ENCODE peak calls at places on chromosome 5, in five cellular contexts. One of them, this sample, is unnamed.

GRCh38 chr5:76947064-76947463 is 5.8 kb upstream of the CRHBP start:
- DNase-seq in A549: no peak
- DNase-seq in hepatocyte: no peak
- DNase-seq in right lobe of liver: no peak
- DNase-seq in cardiac muscle cell: no peak
- DNase-seq in this sample: no peak

GRCh38 chr5:36237756-36238155 is 4.0 kb downstream of the NADK2 start:
- DNase-seq in A549: no peak
- DNase-seq in hepatocyte: peak
- DNase-seq in right lobe of liver: no peak
- DNase-seq in cardiac muscle cell: no peak
- DNase-seq in this sample: no peak

GRCh38 chr5:1014781-1015221 is 6.2 kb downstream of the NKD2 start:
- DNase-seq in A549: no peak
- DNase-seq in hepatocyte: no peak
- DNase-seq in right lobe of liver: no peak
- DNase-seq in cardiac muscle cell: no peak
- DNase-seq in this sample: no peak

GRCh38 chr5:58088941-58089340 is 370.9 kb downstream of the PLK2 start:
- DNase-seq in A549: peak
- DNase-seq in hepatocyte: peak
- DNase-seq in right lobe of liver: no peak
- DNase-seq in cardiac muscle cell: no peak
- DNase-seq in this sample: no peak

GRCh38 chr5:160197341-160198147 is 31.8 kb upstream of the FABP6 start:
- DNase-seq in A549: no peak
- DNase-seq in hepatocyte: peak
- DNase-seq in right lobe of liver: no peak
- DNase-seq in cardiac muscle cell: peak
- DNase-seq in this sample: peak

GRCh38 chr5:120442694-120443093 is 21.4 kb upstream of the PRR16 start:
- DNase-seq in A549: no peak
- DNase-seq in hepatocyte: no peak
- DNase-seq in right lobe of liver: no peak
- DNase-seq in cardiac muscle cell: no peak
- DNase-seq in this sample: no peak

GRCh38 chr5:88680253-88681132 is 202.5 kb downstream of the MEF2C start:
- DNase-seq in A549: peak
- DNase-seq in hepatocyte: peak
- DNase-seq in right lobe of liver: peak
- DNase-seq in cardiac muscle cell: peak
- DNase-seq in this sample: peak

GRCh38 chr5:38347040-38347763 is 88.8 kb downstream of the EGFLAM start:
- DNase-seq in A549: peak
- DNase-seq in hepatocyte: no peak
- DNase-seq in right lobe of liver: no peak
- DNase-seq in cardiac muscle cell: no peak
- DNase-seq in this sample: no peak

GRCh38 chr5:143002459-143003327 is 232.5 kb downstream of the ARHGAP26 start:
- DNase-seq in A549: peak
- DNase-seq in hepatocyte: no peak
- DNase-seq in right lobe of liver: no peak
- DNase-seq in cardiac muscle cell: peak
- DNase-seq in this sample: peak

GRCh38 chr5:164345173-164345572 is 839.8 kb downstream of the MAT2B start:
- DNase-seq in A549: no peak
- DNase-seq in hepatocyte: no peak
- DNase-seq in right lobe of liver: peak
- DNase-seq in cardiac muscle cell: peak
- DNase-seq in this sample: no peak

GRCh38 chr5:135319928-135320606 is 79.0 kb downstream of the MACROH2A1 start:
- DNase-seq in A549: no peak
- DNase-seq in hepatocyte: no peak
- DNase-seq in right lobe of liver: no peak
- DNase-seq in cardiac muscle cell: no peak
- DNase-seq in this sample: no peak

GRCh38 chr5:39906146-39906545 is 481.4 kb upstream of the DAB2 start:
- DNase-seq in A549: no peak
- DNase-seq in hepatocyte: no peak
- DNase-seq in right lobe of liver: no peak
- DNase-seq in cardiac muscle cell: peak
- DNase-seq in this sample: no peak

GRCh38 chr5:136016945-136017530 is 11.8 kb upstream of the TGFBI start:
- DNase-seq in A549: peak
- DNase-seq in hepatocyte: no peak
- DNase-seq in right lobe of liver: no peak
- DNase-seq in cardiac muscle cell: peak
- DNase-seq in this sample: no peak

GRCh38 chr5:93039888-93040287 is 541.1 kb downstream of the NR2F1-AS1 start:
- DNase-seq in A549: no peak
- DNase-seq in hepatocyte: no peak
- DNase-seq in right lobe of liver: no peak
- DNase-seq in cardiac muscle cell: no peak
- DNase-seq in this sample: no peak

GRCh38 chr5:156093024-156093423 is 233.9 kb upstream of the SGCD start:
- DNase-seq in A549: no peak
- DNase-seq in hepatocyte: no peak
- DNase-seq in right lobe of liver: no peak
- DNase-seq in cardiac muscle cell: no peak
- DNase-seq in this sample: no peak

GRCh38 chr5:126031989-126032716 is 391.1 kb upstream of the GRAMD2B start:
- DNase-seq in A549: no peak
- DNase-seq in hepatocyte: no peak
- DNase-seq in right lobe of liver: peak
- DNase-seq in cardiac muscle cell: peak
- DNase-seq in this sample: no peak

GRCh38 chr5:177505075-177505474 is 4.6 kb downstream of the DOK3 start:
- DNase-seq in A549: no peak
- DNase-seq in hepatocyte: no peak
- DNase-seq in right lobe of liver: no peak
- DNase-seq in cardiac muscle cell: no peak
- DNase-seq in this sample: no peak

GRCh38 chr5:90657788-90658187 is 99.2 kb downstream of the ADGRV1 start:
- DNase-seq in A549: no peak
- DNase-seq in hepatocyte: no peak
- DNase-seq in right lobe of liver: no peak
- DNase-seq in cardiac muscle cell: no peak
- DNase-seq in this sample: no peak

GRCh38 chr5:57532513-57533497 is 50.2 kb upstream of the ACTBL2 start:
- DNase-seq in A549: no peak
- DNase-seq in hepatocyte: no peak
- DNase-seq in right lobe of liver: no peak
- DNase-seq in cardiac muscle cell: peak
- DNase-seq in this sample: no peak

GRCh38 chr5:144436007-144436406 is 265.3 kb downstream of the KCTD16 start:
- DNase-seq in A549: no peak
- DNase-seq in hepatocyte: no peak
- DNase-seq in right lobe of liver: no peak
- DNase-seq in cardiac muscle cell: no peak
- DNase-seq in this sample: no peak

GRCh38 chr5:32880781-32881180 is 169.7 kb downstream of the NPR3 start:
- DNase-seq in A549: no peak
- DNase-seq in hepatocyte: no peak
- DNase-seq in right lobe of liver: no peak
- DNase-seq in cardiac muscle cell: no peak
- DNase-seq in this sample: no peak

GRCh38 chr5:88262116-88262515 is 6.5 kb downstream of the TMEM161B start:
- DNase-seq in A549: no peak
- DNase-seq in hepatocyte: no peak
- DNase-seq in right lobe of liver: no peak
- DNase-seq in cardiac muscle cell: peak
- DNase-seq in this sample: no peak

GRCh38 chr5:76133967-76134366 is 50.8 kb downstream of the SV2C start:
- DNase-seq in A549: no peak
- DNase-seq in hepatocyte: no peak
- DNase-seq in right lobe of liver: no peak
- DNase-seq in cardiac muscle cell: no peak
- DNase-seq in this sample: no peak

GRCh38 chr5:143051244-143052058 is 281.3 kb downstream of the ARHGAP26 start:
- DNase-seq in A549: no peak
- DNase-seq in hepatocyte: peak
- DNase-seq in right lobe of liver: no peak
- DNase-seq in cardiac muscle cell: peak
- DNase-seq in this sample: peak

GRCh38 chr5:104139840-104140239 is 577.3 kb upstream of the NUDT12 start:
- DNase-seq in A549: no peak
- DNase-seq in hepatocyte: no peak
- DNase-seq in right lobe of liver: no peak
- DNase-seq in cardiac muscle cell: no peak
- DNase-seq in this sample: no peak
- TF ChIP-seq CTCF in A549: no peak
- TF ChIP-seq CTCF in hepatocyte: no peak
- TF ChIP-seq CTCF in right lobe of liver: no peak
- TF ChIP-seq CTCF in cardiac muscle cell: no peak
- TF ChIP-seq CTCF in this sample: no peak

DNA sequence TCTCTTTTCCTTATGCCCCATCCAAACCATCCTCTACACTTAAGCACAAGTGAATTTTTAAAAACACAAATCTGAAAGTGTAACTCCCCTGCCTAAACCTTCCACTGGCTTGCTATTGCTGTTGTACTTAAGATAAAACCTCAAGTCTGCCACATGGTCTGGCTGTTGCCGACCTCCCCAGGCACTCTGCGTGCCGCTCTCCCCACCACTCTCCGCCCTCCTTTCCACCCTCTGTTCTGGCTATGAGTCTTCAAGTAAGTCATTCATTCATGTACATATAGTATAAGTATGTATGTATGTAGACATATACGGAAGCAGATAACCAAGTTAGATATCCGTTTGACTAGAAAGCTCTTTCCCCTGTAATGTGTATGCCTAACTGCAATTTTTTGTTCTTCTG is 94.7 kb upstream of the ANKRD55 start:
- DNase-seq in A549: no peak
- DNase-seq in hepatocyte: no peak
- DNase-seq in right lobe of liver: no peak
- DNase-seq in cardiac muscle cell: no peak
- DNase-seq in this sample: peak
- H3K4me3 ChIP-seq in A549: no peak
- H3K4me3 ChIP-seq in hepatocyte: no peak
- H3K4me3 ChIP-seq in right lobe of liver: no peak
- H3K4me3 ChIP-seq in cardiac muscle cell: no peak
- H3K4me3 ChIP-seq in this sample: no peak

DNA sequence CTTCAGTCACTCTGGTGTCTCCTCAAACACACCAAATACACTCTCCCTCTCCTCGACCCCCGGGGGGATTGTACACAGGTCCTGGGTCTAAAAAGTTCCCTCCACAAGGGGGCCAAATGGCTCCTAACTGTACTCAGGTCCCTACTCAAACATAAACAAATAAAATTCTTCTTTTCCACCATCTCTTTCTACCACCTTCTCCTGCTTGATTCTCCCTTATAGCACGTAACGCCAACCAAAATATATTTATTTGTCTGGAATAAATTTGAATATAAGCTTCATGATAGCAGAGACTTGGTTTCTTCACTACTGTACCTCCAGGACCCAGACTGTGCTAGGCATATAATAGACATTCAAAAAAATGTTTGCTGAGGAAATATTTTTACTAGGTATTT is 21.4 kb downstream of the ZNF608 start:
- DNase-seq in A549: no peak
- DNase-seq in hepatocyte: no peak
- DNase-seq in right lobe of liver: no peak
- DNase-seq in cardiac muscle cell: no peak
- DNase-seq in this sample: no peak
- TF ChIP-seq CTCF in A549: no peak
- TF ChIP-seq CTCF in hepatocyte: no peak
- TF ChIP-seq CTCF in right lobe of liver: no peak
- TF ChIP-seq CTCF in cardiac muscle cell: no peak
- TF ChIP-seq CTCF in this sample: peak

GRCh38 chr5:154648229-154648628 is 106.9 kb upstream of the LARP1 start:
- DNase-seq in A549: no peak
- DNase-seq in hepatocyte: no peak
- DNase-seq in right lobe of liver: no peak
- DNase-seq in cardiac muscle cell: no peak
- DNase-seq in this sample: no peak

GRCh38 chr5:154647760-154648143 is 107.4 kb upstream of the LARP1 start:
- DNase-seq in A549: no peak
- DNase-seq in hepatocyte: peak
- DNase-seq in right lobe of liver: no peak
- DNase-seq in cardiac muscle cell: peak
- DNase-seq in this sample: no peak

GRCh38 chr5:154648706-154649105 is 106.5 kb upstream of the LARP1 start:
- DNase-seq in A549: no peak
- DNase-seq in hepatocyte: peak
- DNase-seq in right lobe of liver: peak
- DNase-seq in cardiac muscle cell: peak
- DNase-seq in this sample: no peak

GRCh38 chr5:154644745-154645411 is 110.3 kb upstream of the LARP1 start:
- DNase-seq in A549: no peak
- DNase-seq in hepatocyte: no peak
- DNase-seq in right lobe of liver: no peak
- DNase-seq in cardiac muscle cell: no peak
- DNase-seq in this sample: no peak

DNA sequence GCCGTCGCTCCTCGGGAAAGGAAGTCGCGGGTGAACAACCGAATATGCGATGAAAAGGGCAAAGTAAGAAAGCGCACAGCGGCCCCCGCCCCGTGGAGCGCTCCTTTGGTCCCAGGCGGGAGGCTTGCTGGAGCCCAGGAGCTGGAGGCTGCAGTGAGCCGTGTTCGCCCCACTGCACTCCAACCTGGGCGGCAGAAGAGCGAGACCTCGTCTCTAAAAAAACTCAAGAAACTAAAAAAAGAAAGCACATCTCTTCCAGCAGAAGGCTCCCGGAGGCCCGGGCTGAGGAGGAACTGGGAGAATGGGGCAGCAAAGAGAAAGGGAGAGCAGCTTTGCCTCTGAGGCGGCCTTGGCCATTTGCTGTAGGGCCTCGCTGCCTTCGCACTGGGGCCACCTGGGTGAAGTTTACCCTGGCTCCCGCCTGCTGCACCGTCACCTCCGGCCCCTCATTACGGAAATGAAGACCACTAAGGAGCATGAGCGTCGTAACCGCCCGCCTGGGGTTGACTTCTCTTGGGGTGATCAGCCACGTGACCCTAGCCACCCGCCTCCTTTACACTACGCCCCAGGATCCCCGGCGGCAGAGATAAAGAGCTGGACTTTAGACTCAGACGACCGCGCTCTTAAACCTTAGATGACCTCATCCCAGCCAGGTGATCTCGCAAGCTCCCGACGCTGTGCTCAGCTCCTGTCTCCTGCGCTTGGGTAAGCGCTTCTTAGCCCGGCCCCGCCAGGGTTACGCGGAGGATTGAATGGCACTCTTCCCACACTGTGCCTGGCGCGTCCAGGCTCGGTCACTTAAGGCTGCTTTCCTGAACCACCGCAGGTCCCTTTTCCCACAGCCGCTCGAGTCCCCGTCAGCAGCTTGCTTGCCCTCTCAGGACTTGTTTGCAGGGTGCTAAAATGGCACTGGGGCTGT is 108.1 kb upstream of the LARP1 start:
- DNase-seq in A549: no peak
- DNase-seq in hepatocyte: peak
- DNase-seq in right lobe of liver: peak
- DNase-seq in cardiac muscle cell: peak
- DNase-seq in this sample: no peak
- H3K4me3 ChIP-seq in A549: no peak
- H3K4me3 ChIP-seq in hepatocyte: no peak
- H3K4me3 ChIP-seq in right lobe of liver: peak
- H3K4me3 ChIP-seq in cardiac muscle cell: no peak
- H3K4me3 ChIP-seq in this sample: peak

GRCh38 chr5:149951138-149951749 is 6.7 kb upstream of the PDE6A start:
- DNase-seq in A549: peak
- DNase-seq in hepatocyte: no peak
- DNase-seq in right lobe of liver: no peak
- DNase-seq in cardiac muscle cell: no peak
- DNase-seq in this sample: peak
- TF ChIP-seq CTCF in A549: no peak
- TF ChIP-seq CTCF in hepatocyte: no peak
- TF ChIP-seq CTCF in right lobe of liver: no peak
- TF ChIP-seq CTCF in cardiac muscle cell: no peak
- TF ChIP-seq CTCF in this sample: peak